ENCODE peak calls at places on chromosomes 6 and 20, in six cellular contexts. A, G, F, Q, B and Z are unnamed samples.

GRCh38 chr6:55997223-55997874 is 122.0 kb upstream of the BMP5 start:
- DNase-seq in A (no peak), G (no peak), F (no peak), Q (no peak), B (no peak), Z (no peak)

GRCh38 chr6:18028332-18028731 is 40.9 kb upstream of the KIF13A start:
- DNase-seq in A (no peak), G (no peak), F (no peak), Q (no peak), B (no peak), Z (no peak)

GRCh38 chr6:34241351-34242215 is 4.9 kb downstream of the HMGA1 start:
- DNase-seq in A (no peak), G (no peak), F (no peak), Q (no peak), B (no peak), Z (no peak)

GRCh38 chr6:82017316-82017715 is 230.2 kb downstream of the IBTK start:
- DNase-seq in A (no peak), G (no peak), F (peak; percentile 45), Q (no peak), B (no peak), Z (peak; percentile 61)

GRCh38 chr6:42783177-42783875 is 1.5 kb downstream of the BICRAL start:
- DNase-seq in A (peak; percentile 44), G (peak; percentile 56), F (peak; percentile 57), Q (peak; percentile 71), B (peak; percentile 50), Z (peak; percentile 77)

GRCh38 chr20:58642465-58642864 is 8.6 kb upstream of the STX16 start:
- DNase-seq in A (no peak), G (no peak), F (peak; percentile 1), Q (no peak), B (no peak), Z (no peak)

GRCh38 chr20:49712918-49713778 is 530 bp downstream of the B4GALT5 start:
- DNase-seq in A (peak; percentile 42), G (no peak), F (peak; percentile 41), Q (peak; percentile 23), B (peak; percentile 70), Z (peak; percentile 82)

GRCh38 chr6:12595161-12595792 is 121.3 kb upstream of the PHACTR1 start:
- DNase-seq in A (no peak), G (no peak), F (no peak), Q (no peak), B (peak; percentile 31), Z (peak; percentile 52)

GRCh38 chr6:129730477-129731165 is 20.6 kb upstream of the ARHGAP18 start:
- DNase-seq in A (no peak), G (no peak), F (no peak), Q (no peak), B (peak; percentile 65), Z (peak; percentile 47)

GRCh38 chr6:32622545-32623401 is 14.4 kb upstream of the HLA-DQA1 start:
- DNase-seq in A (peak; percentile 13), G (peak; percentile 20), F (peak; percentile 81), Q (peak; percentile 16), B (peak; percentile 83), Z (peak; percentile 62)

GRCh38 chr6:149284904-149285303 is 32.6 kb upstream of the TAB2 start:
- DNase-seq in A (no peak), G (no peak), F (no peak), Q (no peak), B (no peak), Z (no peak)

GRCh38 chr6:118896339-118897136 is 2.6 kb downstream of the ASF1A start:
- DNase-seq in A (no peak), G (no peak), F (no peak), Q (no peak), B (peak; percentile 83), Z (peak; percentile 78)

GRCh38 chr20:3222635-3223600 is 13.6 kb downstream of the ITPA start:
- DNase-seq in A (no peak), G (no peak), F (no peak), Q (no peak), B (no peak), Z (no peak)

GRCh38 chr6:124053315-124053714 is 249.7 kb downstream of the NKAIN2 start:
- DNase-seq in A (no peak), G (no peak), F (no peak), Q (no peak), B (no peak), Z (no peak)

GRCh38 chr6:5580736-5581568 is 319.6 kb downstream of the FARS2 start:
- DNase-seq in A (no peak), G (no peak), F (no peak), Q (no peak), B (no peak), Z (no peak)

GRCh38 chr20:40144581-40144980 is 544.5 kb downstream of the MAFB start:
- DNase-seq in A (no peak), G (no peak), F (no peak), Q (no peak), B (no peak), Z (no peak)

GRCh38 chr6:169707772-169708171 is 5.8 kb downstream of the C6orf120 start:
- DNase-seq in A (no peak), G (no peak), F (no peak), Q (no peak), B (no peak), Z (peak; percentile 22)

GRCh38 chr6:51349866-51350265 is 531.2 kb downstream of the TFAP2B start:
- DNase-seq in A (no peak), G (no peak), F (no peak), Q (no peak), B (no peak), Z (no peak)

GRCh38 chr6:156826290-156826955 is 49.2 kb downstream of the ARID1B start:
- DNase-seq in A (no peak), G (no peak), F (no peak), Q (no peak), B (no peak), Z (no peak)

GRCh38 chr20:57693002-57693582 is 16.7 kb downstream of the PMEPA1 start:
- DNase-seq in A (peak; percentile 29), G (no peak), F (peak; percentile 52), Q (no peak), B (no peak), Z (no peak)

GRCh38 chr6:13428528-13429405 is 58.6 kb downstream of the GFOD1 start:
- DNase-seq in A (no peak), G (no peak), F (peak; percentile 49), Q (no peak), B (no peak), Z (no peak)